ENCODE peak calls at places on chromosomes 4 and X, in six cellular contexts. One of them, this sample, is unnamed.

GRCh38 chr4:11424000-11424399 is 4.7 kb downstream of the HS3ST1 start:
- DNase-seq in trophoblast cell: peak; percentile 19
- DNase-seq in mesenchymal stem cell: peak; percentile 45
- DNase-seq in IMR-90: peak; percentile 4
- DNase-seq in H9: peak; percentile 56
- DNase-seq in neuronal stem cell: peak; percentile 27
- DNase-seq in this sample: peak; percentile 89

GRCh38 chr4:74608151-74608949 is 163.4 kb downstream of the AREG start:
- DNase-seq in IMR-90: peak; percentile 61
- DNase-seq in mesenchymal stem cell: peak; percentile 33
- DNase-seq in trophoblast cell: peak; percentile 68
- DNase-seq in H9: no peak
- DNase-seq in neuronal stem cell: no peak
- DNase-seq in this sample: peak; percentile 28

GRCh38 chr4:109873791-109874514 is 26.0 kb downstream of the LRIT3 start:
- DNase-seq in mesenchymal stem cell: no peak
- DNase-seq in trophoblast cell: no peak
- DNase-seq in neuronal stem cell: no peak
- DNase-seq in IMR-90: peak; percentile 2
- DNase-seq in H9: no peak
- DNase-seq in this sample: no peak

GRCh38 chr4:7280906-7281305 is 88.6 kb downstream of the SORCS2 start:
- DNase-seq in H9: no peak
- DNase-seq in trophoblast cell: no peak
- DNase-seq in neuronal stem cell: no peak
- DNase-seq in IMR-90: peak; percentile 37
- DNase-seq in mesenchymal stem cell: no peak
- DNase-seq in this sample: no peak

GRCh38 chrX:111955916-111956315 is 79.9 kb downstream of the TRPC5OS start:
- DNase-seq in trophoblast cell: no peak
- DNase-seq in H9: no peak
- DNase-seq in neuronal stem cell: no peak
- DNase-seq in IMR-90: no peak
- DNase-seq in mesenchymal stem cell: no peak
- DNase-seq in this sample: no peak

GRCh38 chr4:26557164-26557563 is 26.7 kb upstream of the TBC1D19 start:
- DNase-seq in H9: no peak
- DNase-seq in trophoblast cell: no peak
- DNase-seq in mesenchymal stem cell: no peak
- DNase-seq in neuronal stem cell: no peak
- DNase-seq in IMR-90: peak; percentile 95
- DNase-seq in this sample: no peak

GRCh38 chr4:141473026-141473540 is 163.3 kb upstream of the IL15 start:
- DNase-seq in neuronal stem cell: no peak
- DNase-seq in trophoblast cell: no peak
- DNase-seq in mesenchymal stem cell: no peak
- DNase-seq in IMR-90: no peak
- DNase-seq in H9: no peak
- DNase-seq in this sample: no peak

GRCh38 chrX:85243761-85244410 is at the start of the genes SATL1 and ZNF711:
- DNase-seq in IMR-90: peak; percentile 51
- DNase-seq in trophoblast cell: no peak
- DNase-seq in neuronal stem cell: peak; percentile 73
- DNase-seq in mesenchymal stem cell: peak; percentile 72
- DNase-seq in H9: peak; percentile 84
- DNase-seq in this sample: peak; percentile 95

GRCh38 chr4:15681067-15681371 is 608 bp upstream of the FAM200B start:
- DNase-seq in IMR-90: no peak
- DNase-seq in H9: no peak
- DNase-seq in trophoblast cell: no peak
- DNase-seq in neuronal stem cell: no peak
- DNase-seq in mesenchymal stem cell: no peak
- DNase-seq in this sample: no peak

GRCh38 chr4:113823291-113823659 is 61.7 kb upstream of the CAMK2D start:
- DNase-seq in neuronal stem cell: no peak
- DNase-seq in IMR-90: peak; percentile 43
- DNase-seq in mesenchymal stem cell: peak; percentile 54
- DNase-seq in H9: no peak
- DNase-seq in trophoblast cell: peak; percentile 4
- DNase-seq in this sample: no peak

GRCh38 chr4:89284828-89285227 is 22.8 kb downstream of the GPRIN3 start:
- DNase-seq in mesenchymal stem cell: no peak
- DNase-seq in neuronal stem cell: no peak
- DNase-seq in trophoblast cell: no peak
- DNase-seq in H9: no peak
- DNase-seq in IMR-90: no peak
- DNase-seq in this sample: peak; percentile 87

GRCh38 chr4:28357985-28358384 is 1497.3 kb downstream of the STIM2 start:
- DNase-seq in neuronal stem cell: peak; percentile 21
- DNase-seq in H9: peak; percentile 40
- DNase-seq in mesenchymal stem cell: no peak
- DNase-seq in IMR-90: peak; percentile 39
- DNase-seq in trophoblast cell: no peak
- DNase-seq in this sample: peak; percentile 71

GRCh38 chr4:70666369-70666768 is at the start of gene JCHAIN:
- DNase-seq in H9: no peak
- DNase-seq in IMR-90: peak; percentile 43
- DNase-seq in mesenchymal stem cell: no peak
- DNase-seq in trophoblast cell: no peak
- DNase-seq in neuronal stem cell: no peak
- DNase-seq in this sample: no peak

GRCh38 chr4:156293657-156294297 is 340.1 kb upstream of the CTSO start:
- DNase-seq in trophoblast cell: peak; percentile 15
- DNase-seq in H9: no peak
- DNase-seq in IMR-90: peak; percentile 93
- DNase-seq in mesenchymal stem cell: peak; percentile 89
- DNase-seq in neuronal stem cell: no peak
- DNase-seq in this sample: no peak

DNA sequence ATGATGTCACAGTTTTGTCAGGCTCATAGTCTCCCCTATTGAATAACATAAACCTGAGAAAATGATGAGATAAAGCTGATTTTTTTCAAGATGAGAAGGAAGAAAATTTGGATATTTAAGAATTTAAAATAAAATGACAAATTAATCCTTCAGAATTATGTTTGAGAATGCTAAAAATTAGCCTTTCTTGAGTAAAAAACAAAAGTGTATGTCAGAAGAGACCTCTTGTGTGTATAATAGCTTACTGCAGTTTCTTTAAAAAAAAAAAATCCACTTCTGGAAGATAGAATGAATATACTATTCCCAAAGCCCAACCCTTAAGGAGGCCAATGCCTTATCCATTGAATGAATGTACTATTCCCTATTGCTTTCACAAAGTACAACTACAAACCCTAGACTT is 281.7 kb downstream of the RAPGEF2 start:
- DNase-seq in H9: no peak
- DNase-seq in mesenchymal stem cell: no peak
- DNase-seq in IMR-90: no peak
- DNase-seq in neuronal stem cell: no peak
- DNase-seq in trophoblast cell: no peak
- DNase-seq in this sample: no peak
- H3K23ac ChIP-seq in H9: no peak overlapping the region
- H3K23ac ChIP-seq in mesenchymal stem cell: no peak overlapping the region
- H3K23ac ChIP-seq in IMR-90: no peak overlapping the region
- H3K23ac ChIP-seq in neuronal stem cell: no peak overlapping the region
- H3K23ac ChIP-seq in trophoblast cell: no peak overlapping the region
- H3K23ac ChIP-seq in this sample: no peak overlapping the region

DNA sequence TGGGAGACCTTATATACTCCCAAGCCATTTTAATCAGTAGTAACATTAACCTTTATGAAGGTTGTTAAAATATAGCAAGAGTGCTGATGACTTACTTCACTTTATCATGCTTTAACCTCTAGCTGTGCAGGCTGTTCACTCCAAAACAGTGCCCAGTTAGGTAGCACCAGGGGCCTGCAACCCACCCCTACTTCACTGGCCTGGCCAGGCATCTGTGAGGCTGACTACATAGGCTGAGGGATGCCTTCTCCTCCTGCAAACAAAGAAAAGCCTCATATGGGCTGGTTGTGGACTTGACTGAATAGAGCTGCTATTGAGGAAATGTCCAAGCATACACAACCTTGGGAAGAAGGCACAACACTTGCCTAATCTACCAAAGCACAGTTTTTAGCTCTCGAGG is 172.8 kb downstream of the SHROOM3 start:
- DNase-seq in mesenchymal stem cell: no peak
- DNase-seq in neuronal stem cell: no peak
- DNase-seq in IMR-90: no peak
- DNase-seq in H9: no peak
- DNase-seq in trophoblast cell: no peak
- DNase-seq in this sample: no peak
- H3K23ac ChIP-seq in mesenchymal stem cell: no peak overlapping the region
- H3K23ac ChIP-seq in neuronal stem cell: no peak overlapping the region
- H3K23ac ChIP-seq in IMR-90: peak overlapping the region; percentile 45
- H3K23ac ChIP-seq in H9: no peak overlapping the region
- H3K23ac ChIP-seq in trophoblast cell: no peak overlapping the region
- H3K23ac ChIP-seq in this sample: no peak overlapping the region

DNA sequence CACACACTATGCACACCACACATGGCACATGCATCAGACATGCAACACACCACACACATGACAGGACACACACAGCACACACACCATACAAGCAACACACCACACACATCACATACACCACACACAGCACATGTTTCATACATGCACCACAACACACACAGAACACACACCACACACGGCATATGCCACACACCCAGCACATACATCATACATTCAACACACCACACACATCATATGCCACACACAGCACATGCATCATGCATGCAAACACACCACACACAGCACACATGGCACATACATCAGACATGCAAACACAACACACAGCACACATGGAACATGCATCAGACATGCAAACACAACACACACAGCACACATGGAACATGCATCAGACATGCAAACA is 80.7 kb upstream of the LRPAP1 start:
- DNase-seq in IMR-90: no peak
- DNase-seq in trophoblast cell: no peak
- DNase-seq in neuronal stem cell: no peak
- DNase-seq in mesenchymal stem cell: no peak
- DNase-seq in H9: no peak
- DNase-seq in this sample: no peak
- H3K23ac ChIP-seq in IMR-90: no peak overlapping the region
- H3K23ac ChIP-seq in trophoblast cell: no peak overlapping the region
- H3K23ac ChIP-seq in neuronal stem cell: no peak overlapping the region
- H3K23ac ChIP-seq in mesenchymal stem cell: no peak overlapping the region
- H3K23ac ChIP-seq in H9: no peak overlapping the region
- H3K23ac ChIP-seq in this sample: no peak overlapping the region

GRCh38 chr4:76995776-76996175 is 46.2 kb downstream of the SEPTIN11 start:
- DNase-seq in neuronal stem cell: no peak
- DNase-seq in mesenchymal stem cell: no peak
- DNase-seq in H9: no peak
- DNase-seq in trophoblast cell: no peak
- DNase-seq in IMR-90: no peak
- DNase-seq in this sample: no peak
- H3K23ac ChIP-seq in neuronal stem cell: no peak overlapping the region
- H3K23ac ChIP-seq in mesenchymal stem cell: no peak overlapping the region
- H3K23ac ChIP-seq in H9: no peak overlapping the region
- H3K23ac ChIP-seq in trophoblast cell: no peak overlapping the region
- H3K23ac ChIP-seq in IMR-90: peak overlapping the region; percentile 46
- H3K23ac ChIP-seq in this sample: no peak overlapping the region

GRCh38 chr4:88007304-88008132 is at the start of gene PKD2:
- DNase-seq in mesenchymal stem cell: peak; percentile 78
- DNase-seq in H9: peak; percentile 77
- DNase-seq in neuronal stem cell: peak; percentile 76
- DNase-seq in trophoblast cell: peak; percentile 61
- DNase-seq in IMR-90: peak; percentile 65
- DNase-seq in this sample: peak; percentile 78
- H3K23ac ChIP-seq in mesenchymal stem cell: no peak within 1 kb of the TSS
- H3K23ac ChIP-seq in H9: no peak within 1 kb of the TSS
- H3K23ac ChIP-seq in neuronal stem cell: peak within 1 kb of the TSS; percentile 83
- H3K23ac ChIP-seq in trophoblast cell: no peak within 1 kb of the TSS
- H3K23ac ChIP-seq in IMR-90: peak within 1 kb of the TSS; percentile 93
- H3K23ac ChIP-seq in this sample: peak within 1 kb of the TSS; percentile 51

GRCh38 chr4:186487726-186488125 is 67.6 kb downstream of the MTNR1A start:
- DNase-seq in H9: no peak
- DNase-seq in mesenchymal stem cell: no peak
- DNase-seq in IMR-90: no peak
- DNase-seq in neuronal stem cell: no peak
- DNase-seq in trophoblast cell: no peak
- DNase-seq in this sample: no peak
- H3K23ac ChIP-seq in H9: no peak overlapping the region
- H3K23ac ChIP-seq in mesenchymal stem cell: no peak overlapping the region
- H3K23ac ChIP-seq in IMR-90: no peak overlapping the region
- H3K23ac ChIP-seq in neuronal stem cell: no peak overlapping the region
- H3K23ac ChIP-seq in trophoblast cell: no peak overlapping the region
- H3K23ac ChIP-seq in this sample: no peak overlapping the region

GRCh38 chr4:123232439-123232838 is 164.2 kb upstream of the SPRY1 start:
- DNase-seq in H9: no peak
- DNase-seq in mesenchymal stem cell: peak; percentile 59
- DNase-seq in IMR-90: peak; percentile 69
- DNase-seq in trophoblast cell: no peak
- DNase-seq in neuronal stem cell: no peak
- DNase-seq in this sample: no peak

GRCh38 chr4:123233409-123233808 is 163.2 kb upstream of the SPRY1 start:
- DNase-seq in trophoblast cell: no peak
- DNase-seq in mesenchymal stem cell: peak; percentile 30
- DNase-seq in IMR-90: peak; percentile 3
- DNase-seq in neuronal stem cell: no peak
- DNase-seq in H9: no peak
- DNase-seq in this sample: no peak

GRCh38 chr4:123234966-123235365 is 161.6 kb upstream of the SPRY1 start:
- DNase-seq in neuronal stem cell: no peak
- DNase-seq in mesenchymal stem cell: no peak
- DNase-seq in trophoblast cell: no peak
- DNase-seq in H9: no peak
- DNase-seq in IMR-90: no peak
- DNase-seq in this sample: no peak

GRCh38 chr4:123230061-123230460 is 166.5 kb upstream of the SPRY1 start:
- DNase-seq in H9: no peak
- DNase-seq in IMR-90: peak; percentile 20
- DNase-seq in mesenchymal stem cell: no peak
- DNase-seq in neuronal stem cell: no peak
- DNase-seq in trophoblast cell: no peak
- DNase-seq in this sample: no peak

GRCh38 chr4:123229326-123229725 is 167.3 kb upstream of the SPRY1 start:
- DNase-seq in mesenchymal stem cell: no peak
- DNase-seq in neuronal stem cell: no peak
- DNase-seq in IMR-90: no peak
- DNase-seq in trophoblast cell: no peak
- DNase-seq in H9: no peak
- DNase-seq in this sample: no peak
- H3K23ac ChIP-seq in mesenchymal stem cell: no peak overlapping the region
- H3K23ac ChIP-seq in neuronal stem cell: no peak overlapping the region
- H3K23ac ChIP-seq in IMR-90: no peak overlapping the region
- H3K23ac ChIP-seq in trophoblast cell: no peak overlapping the region
- H3K23ac ChIP-seq in H9: no peak overlapping the region
- H3K23ac ChIP-seq in this sample: no peak overlapping the region

DNA sequence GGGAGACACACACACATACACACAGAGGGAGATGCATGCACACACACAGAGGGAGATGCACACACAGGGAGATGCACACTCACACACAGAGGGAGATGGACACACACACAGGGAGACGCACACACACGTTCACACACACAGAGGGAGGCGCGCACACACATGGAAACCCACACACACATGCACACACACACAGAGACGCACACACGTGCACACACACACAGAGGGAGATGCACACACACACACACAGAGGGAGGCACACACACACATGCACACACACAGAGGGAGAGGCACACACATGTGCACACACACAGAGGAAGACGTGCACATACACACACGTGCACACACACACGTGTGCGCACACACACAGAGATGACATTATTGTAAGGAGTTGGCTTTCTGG is 79.1 kb downstream of the HMX1 start:
- DNase-seq in IMR-90: no peak
- DNase-seq in H9: no peak
- DNase-seq in mesenchymal stem cell: no peak
- DNase-seq in trophoblast cell: no peak
- DNase-seq in neuronal stem cell: no peak
- DNase-seq in this sample: no peak
- H3K23ac ChIP-seq in IMR-90: no peak overlapping the region
- H3K23ac ChIP-seq in H9: no peak overlapping the region
- H3K23ac ChIP-seq in mesenchymal stem cell: no peak overlapping the region
- H3K23ac ChIP-seq in trophoblast cell: no peak overlapping the region
- H3K23ac ChIP-seq in neuronal stem cell: peak overlapping the region; percentile 90
- H3K23ac ChIP-seq in this sample: no peak overlapping the region